ENCODE peak calls at places on chromosomes 6 and 20, in nine cellular contexts. One of them, this sample, is unnamed. For H3K27me3, the result is how much of the 10 kb centered on the place peaks cover.

GRCh38 chr6:128112494-128112893 is 211.6 kb upstream of the THEMIS start:
- DNase-seq in HCT116: no peak
- DNase-seq in H1: no peak
- DNase-seq in suprapubic skin: no peak
- DNase-seq in IMR-90: peak
- DNase-seq in transverse colon: no peak
- DNase-seq in HepG2: no peak
- DNase-seq in adrenal gland: no peak
- DNase-seq in stomach: no peak
- DNase-seq in this sample: no peak

GRCh38 chr20:8693709-8694108 is 375.2 kb upstream of the PLCB4 start:
- DNase-seq in HCT116: no peak
- DNase-seq in H1: no peak
- DNase-seq in suprapubic skin: no peak
- DNase-seq in IMR-90: peak
- DNase-seq in transverse colon: no peak
- DNase-seq in HepG2: no peak
- DNase-seq in adrenal gland: no peak
- DNase-seq in stomach: no peak
- DNase-seq in this sample: no peak

GRCh38 chr20:39885975-39886649 is 802.9 kb downstream of the MAFB start:
- DNase-seq in HCT116: no peak
- DNase-seq in H1: peak
- DNase-seq in suprapubic skin: peak
- DNase-seq in IMR-90: peak
- DNase-seq in transverse colon: peak
- DNase-seq in HepG2: peak
- DNase-seq in adrenal gland: peak
- DNase-seq in stomach: peak
- DNase-seq in this sample: peak

GRCh38 chr6:134352786-134353480 is 35.0 kb upstream of the SGK1 start:
- DNase-seq in HCT116: no peak
- DNase-seq in H1: no peak
- DNase-seq in suprapubic skin: no peak
- DNase-seq in IMR-90: peak
- DNase-seq in transverse colon: no peak
- DNase-seq in HepG2: no peak
- DNase-seq in adrenal gland: no peak
- DNase-seq in stomach: no peak
- DNase-seq in this sample: no peak

GRCh38 chr20:58142843-58143185 is 85.6 kb downstream of the ANKRD60 start:
- DNase-seq in HCT116: no peak
- DNase-seq in H1: no peak
- DNase-seq in suprapubic skin: no peak
- DNase-seq in IMR-90: no peak
- DNase-seq in transverse colon: no peak
- DNase-seq in HepG2: no peak
- DNase-seq in adrenal gland: no peak
- DNase-seq in stomach: no peak
- DNase-seq in this sample: no peak

GRCh38 chr6:64680446-64680845 is 1026.6 kb downstream of the EYS start:
- DNase-seq in HCT116: no peak
- DNase-seq in H1: no peak
- DNase-seq in suprapubic skin: no peak
- DNase-seq in IMR-90: peak
- DNase-seq in transverse colon: no peak
- DNase-seq in HepG2: no peak
- DNase-seq in adrenal gland: no peak
- DNase-seq in stomach: no peak
- DNase-seq in this sample: no peak

GRCh38 chr20:57167292-57167655 is 99.2 kb downstream of the BMP7 start:
- DNase-seq in HCT116: no peak
- DNase-seq in H1: no peak
- DNase-seq in suprapubic skin: no peak
- DNase-seq in IMR-90: no peak
- DNase-seq in transverse colon: no peak
- DNase-seq in HepG2: no peak
- DNase-seq in adrenal gland: no peak
- DNase-seq in stomach: no peak
- DNase-seq in this sample: no peak

GRCh38 chr20:10306440-10307358 is 88.1 kb downstream of the SNAP25 start:
- DNase-seq in HCT116: no peak
- DNase-seq in H1: no peak
- DNase-seq in suprapubic skin: no peak
- DNase-seq in IMR-90: peak
- DNase-seq in transverse colon: no peak
- DNase-seq in HepG2: no peak
- DNase-seq in adrenal gland: no peak
- DNase-seq in stomach: no peak
- DNase-seq in this sample: no peak

GRCh38 chr6:29522241-29522640 is 34.5 kb upstream of the MAS1L start:
- DNase-seq in HCT116: no peak
- DNase-seq in H1: no peak
- DNase-seq in suprapubic skin: no peak
- DNase-seq in IMR-90: no peak
- DNase-seq in transverse colon: no peak
- DNase-seq in HepG2: no peak
- DNase-seq in adrenal gland: no peak
- DNase-seq in stomach: no peak
- DNase-seq in this sample: no peak

GRCh38 chr6:121055572-121056163 is 278.6 kb downstream of the TBC1D32 start:
- DNase-seq in HCT116: peak
- DNase-seq in H1: peak
- DNase-seq in suprapubic skin: no peak
- DNase-seq in IMR-90: peak
- DNase-seq in transverse colon: no peak
- DNase-seq in HepG2: peak
- DNase-seq in adrenal gland: no peak
- DNase-seq in stomach: no peak
- DNase-seq in this sample: no peak

GRCh38 chr20:50121858-50122271 is 8.9 kb upstream of the UBE2V1 start:
- DNase-seq in HCT116: no peak
- DNase-seq in H1: no peak
- DNase-seq in suprapubic skin: peak
- DNase-seq in IMR-90: peak
- DNase-seq in transverse colon: no peak
- DNase-seq in HepG2: no peak
- DNase-seq in adrenal gland: no peak
- DNase-seq in stomach: no peak
- DNase-seq in this sample: no peak

GRCh38 chr6:158031445-158032353 is 50.0 kb downstream of the SYNJ2 start:
- DNase-seq in HCT116: peak
- DNase-seq in H1: no peak
- DNase-seq in suprapubic skin: peak
- DNase-seq in IMR-90: peak
- DNase-seq in transverse colon: peak
- DNase-seq in HepG2: no peak
- DNase-seq in adrenal gland: peak
- DNase-seq in stomach: peak
- DNase-seq in this sample: no peak
- TF ChIP-seq POLR2A in HCT116: no peak
- TF ChIP-seq POLR2A in H1: no peak
- TF ChIP-seq POLR2A in suprapubic skin: no peak
- TF ChIP-seq POLR2A in IMR-90: no peak
- TF ChIP-seq POLR2A in transverse colon: no peak
- TF ChIP-seq POLR2A in HepG2: no peak
- TF ChIP-seq POLR2A in adrenal gland: no peak
- TF ChIP-seq POLR2A in stomach: no peak
- TF ChIP-seq POLR2A in this sample: no peak

GRCh38 chr6:45699663-45700062 is 316.0 kb downstream of the CLIC5 start:
- DNase-seq in HCT116: no peak
- DNase-seq in H1: no peak
- DNase-seq in suprapubic skin: no peak
- DNase-seq in IMR-90: no peak
- DNase-seq in transverse colon: no peak
- DNase-seq in HepG2: no peak
- DNase-seq in adrenal gland: no peak
- DNase-seq in stomach: no peak
- DNase-seq in this sample: no peak
- H3K27me3 ChIP-seq in HCT116: under half
- H3K27me3 ChIP-seq in H1: under half
- H3K27me3 ChIP-seq in suprapubic skin: under half
- H3K27me3 ChIP-seq in IMR-90: under half
- H3K27me3 ChIP-seq in transverse colon: under half
- H3K27me3 ChIP-seq in HepG2: under half
- H3K27me3 ChIP-seq in adrenal gland: under half
- H3K27me3 ChIP-seq in stomach: under half
- H3K27me3 ChIP-seq in this sample: under half

GRCh38 chr6:70531133-70531532 is 35.6 kb upstream of the SDHAF4 start:
- DNase-seq in HCT116: no peak
- DNase-seq in H1: no peak
- DNase-seq in suprapubic skin: no peak
- DNase-seq in IMR-90: no peak
- DNase-seq in transverse colon: no peak
- DNase-seq in HepG2: no peak
- DNase-seq in adrenal gland: no peak
- DNase-seq in stomach: no peak
- DNase-seq in this sample: no peak

GRCh38 chr6:70524721-70525286 is 41.9 kb upstream of the SDHAF4 start:
- DNase-seq in HCT116: no peak
- DNase-seq in H1: no peak
- DNase-seq in suprapubic skin: no peak
- DNase-seq in IMR-90: peak
- DNase-seq in transverse colon: no peak
- DNase-seq in HepG2: no peak
- DNase-seq in adrenal gland: no peak
- DNase-seq in stomach: no peak
- DNase-seq in this sample: no peak

GRCh38 chr6:70527071-70527737 is 39.5 kb upstream of the SDHAF4 start:
- DNase-seq in HCT116: no peak
- DNase-seq in H1: no peak
- DNase-seq in suprapubic skin: no peak
- DNase-seq in IMR-90: peak
- DNase-seq in transverse colon: no peak
- DNase-seq in HepG2: no peak
- DNase-seq in adrenal gland: no peak
- DNase-seq in stomach: no peak
- DNase-seq in this sample: no peak

DNA sequence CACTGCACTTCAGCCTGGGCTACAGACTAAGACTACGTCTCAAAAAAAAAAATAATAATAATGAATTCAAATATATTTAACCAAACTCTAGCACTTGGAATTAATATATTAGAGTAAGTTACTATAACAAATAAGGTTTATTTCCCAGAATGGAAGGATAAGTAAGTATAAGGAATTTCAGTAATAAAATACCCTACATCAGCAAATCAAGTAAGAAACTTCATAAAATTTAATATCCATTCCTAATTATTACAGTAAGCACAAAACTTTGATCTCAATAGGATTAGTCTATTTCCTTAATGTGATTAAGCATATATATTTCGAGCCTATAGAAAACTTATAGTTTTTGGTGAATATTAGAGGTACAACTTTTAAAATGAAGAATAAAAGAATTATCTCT is 36.7 kb upstream of the SDHAF4 start:
- DNase-seq in HCT116: no peak
- DNase-seq in H1: no peak
- DNase-seq in suprapubic skin: no peak
- DNase-seq in IMR-90: no peak
- DNase-seq in transverse colon: no peak
- DNase-seq in HepG2: no peak
- DNase-seq in adrenal gland: no peak
- DNase-seq in stomach: no peak
- DNase-seq in this sample: no peak
- TF ChIP-seq POLR2A in HCT116: no peak
- TF ChIP-seq POLR2A in H1: no peak
- TF ChIP-seq POLR2A in suprapubic skin: no peak
- TF ChIP-seq POLR2A in IMR-90: no peak
- TF ChIP-seq POLR2A in transverse colon: no peak
- TF ChIP-seq POLR2A in HepG2: no peak
- TF ChIP-seq POLR2A in adrenal gland: no peak
- TF ChIP-seq POLR2A in stomach: no peak
- TF ChIP-seq POLR2A in this sample: no peak

GRCh38 chr20:61045091-61045490 is 207.0 kb upstream of the CDH4 start:
- DNase-seq in HCT116: no peak
- DNase-seq in H1: no peak
- DNase-seq in suprapubic skin: no peak
- DNase-seq in IMR-90: no peak
- DNase-seq in transverse colon: no peak
- DNase-seq in HepG2: no peak
- DNase-seq in adrenal gland: no peak
- DNase-seq in stomach: no peak
- DNase-seq in this sample: no peak

GRCh38 chr20:61046721-61047351 is 205.2 kb upstream of the CDH4 start:
- DNase-seq in HCT116: no peak
- DNase-seq in H1: no peak
- DNase-seq in suprapubic skin: no peak
- DNase-seq in IMR-90: no peak
- DNase-seq in transverse colon: no peak
- DNase-seq in HepG2: no peak
- DNase-seq in adrenal gland: no peak
- DNase-seq in stomach: no peak
- DNase-seq in this sample: no peak

GRCh38 chr20:61044499-61044898 is 207.6 kb upstream of the CDH4 start:
- DNase-seq in HCT116: no peak
- DNase-seq in H1: no peak
- DNase-seq in suprapubic skin: no peak
- DNase-seq in IMR-90: no peak
- DNase-seq in transverse colon: no peak
- DNase-seq in HepG2: no peak
- DNase-seq in adrenal gland: no peak
- DNase-seq in stomach: no peak
- DNase-seq in this sample: no peak

GRCh38 chr20:61047515-61047914 is 204.5 kb upstream of the CDH4 start:
- DNase-seq in HCT116: no peak
- DNase-seq in H1: no peak
- DNase-seq in suprapubic skin: no peak
- DNase-seq in IMR-90: no peak
- DNase-seq in transverse colon: no peak
- DNase-seq in HepG2: no peak
- DNase-seq in adrenal gland: no peak
- DNase-seq in stomach: no peak
- DNase-seq in this sample: no peak

GRCh38 chr20:61045876-61046585 is 206.0 kb upstream of the CDH4 start:
- DNase-seq in HCT116: no peak
- DNase-seq in H1: no peak
- DNase-seq in suprapubic skin: no peak
- DNase-seq in IMR-90: no peak
- DNase-seq in transverse colon: no peak
- DNase-seq in HepG2: no peak
- DNase-seq in adrenal gland: no peak
- DNase-seq in stomach: no peak
- DNase-seq in this sample: peak
- H3K27me3 ChIP-seq in HCT116: under half
- H3K27me3 ChIP-seq in H1: under half
- H3K27me3 ChIP-seq in suprapubic skin: under half
- H3K27me3 ChIP-seq in IMR-90: under half
- H3K27me3 ChIP-seq in transverse colon: under half
- H3K27me3 ChIP-seq in HepG2: under half
- H3K27me3 ChIP-seq in adrenal gland: under half
- H3K27me3 ChIP-seq in stomach: under half
- H3K27me3 ChIP-seq in this sample: under half